ENCODE peak calls at places on chromosome 17, in five cellular contexts. W is GM10248; C is central memory CD4-positive, alpha-beta T cell; I is CD4-positive, CD25-positive, alpha-beta regulatory T cell; O is activated naive CD8-positive, alpha-beta T cell treated with anti-CD3 and anti-CD28 coated beads, Interleukin-2, amount 50 U/mL, for 16 hours. Z is an unnamed sample.

GRCh38 chr17:37651846-37652245 is 8.6 kb upstream of the DDX52 start:
- DNase-seq in W (no peak), C (no peak), I (no peak), O (no peak), Z (no peak)

GRCh38 chr17:57672205-57672632 is 72.9 kb downstream of the CCDC182 start:
- DNase-seq in W (no peak), C (peak), I (no peak), O (no peak), Z (peak)

GRCh38 chr17:77881545-77881944 is 77.0 kb upstream of the TNRC6C start:
- DNase-seq in W (peak), C (peak), I (peak), O (no peak), Z (peak)

GRCh38 chr17:31390426-31390747 is 1.1 kb upstream of the RAB11FIP4 start:
- DNase-seq in W (no peak), C (no peak), I (no peak), O (no peak), Z (no peak)

GRCh38 chr17:31275126-31275525 is 21.9 kb downstream of the OMG start:
- DNase-seq in W (no peak), C (no peak), I (no peak), O (no peak), Z (no peak)

GRCh38 chr17:55693244-55694216 is 29.1 kb downstream of the TMEM100 start:
- DNase-seq in W (no peak), C (no peak), I (no peak), O (no peak), Z (no peak)

GRCh38 chr17:64036198-64036922 is 15.9 kb upstream of the ICAM2 start:
- DNase-seq in W (no peak), C (no peak), I (no peak), O (no peak), Z (no peak)

GRCh38 chr17:45282683-45283644 is 21.1 kb upstream of the SPATA32 start:
- DNase-seq in W (no peak), C (no peak), I (no peak), O (no peak), Z (no peak)

GRCh38 chr17:43578699-43579569 is 32.8 kb upstream of the ETV4 start:
- DNase-seq in W (peak), C (no peak), I (no peak), O (no peak), Z (peak)

GRCh38 chr17:77778636-77779524 is 179.6 kb upstream of the TNRC6C start:
- DNase-seq in W (no peak), C (no peak), I (no peak), O (no peak), Z (no peak)

GRCh38 chr17:49997256-49997735 is 2.3 kb upstream of the DLX3 start:
- DNase-seq in W (no peak), C (no peak), I (no peak), O (no peak), Z (no peak)

GRCh38 chr17:16974569-16975265 is 2.8 kb upstream of the TNFRSF13B start:
- DNase-seq in W (no peak), C (no peak), I (no peak), O (no peak), Z (no peak)

GRCh38 chr17:6365187-6365943 is 69.6 kb downstream of the AIPL1 start:
- DNase-seq in W (no peak), C (no peak), I (no peak), O (no peak), Z (no peak)

GRCh38 chr17:15351487-15351840 is 10.1 kb upstream of the TEKT3 start:
- DNase-seq in W (no peak), C (no peak), I (no peak), O (no peak), Z (no peak)

GRCh38 chr17:75774988-75775668 is 9.5 kb upstream of the UNK start:
- DNase-seq in W (no peak), C (no peak), I (no peak), O (no peak), Z (peak)

GRCh38 chr17:5753421-5753820 is 169.1 kb upstream of the NLRP1 start:
- DNase-seq in W (no peak), C (no peak), I (no peak), O (no peak), Z (no peak)

GRCh38 chr17:63647065-63647725 is 25.0 kb downstream of the MAP3K3 start:
- DNase-seq in W (no peak), C (no peak), I (no peak), O (no peak), Z (no peak)

GRCh38 chr17:17812211-17813054 is 24.4 kb downstream of the SREBF1 start:
- DNase-seq in W (peak), C (peak), I (peak), O (peak), Z (peak)

GRCh38 chr17:20218231-20218630 is 209.1 kb downstream of the SPECC1 start:
- DNase-seq in W (no peak), C (no peak), I (no peak), O (no peak), Z (no peak)

GRCh38 chr17:8964801-8965393 is 610 bp downstream of the PIK3R5 start:
- DNase-seq in W (no peak), C (peak), I (no peak), O (no peak), Z (peak)

GRCh38 chr17:38750312-38751121 is 2.0 kb upstream of the PSMB3 start:
- DNase-seq in W (no peak), C (no peak), I (no peak), O (no peak), Z (peak)

GRCh38 chr17:5694507-5694906 is 110.2 kb upstream of the NLRP1 start:
- DNase-seq in W (no peak), C (no peak), I (no peak), O (no peak), Z (no peak)

GRCh38 chr17:15913826-15914225 is 31.1 kb upstream of the ADORA2B start:
- DNase-seq in W (no peak), C (no peak), I (no peak), O (no peak), Z (no peak)

GRCh38 chr17:74429604-74430384 is 2.1 kb upstream of the GPRC5C start:
- DNase-seq in W (no peak), C (no peak), I (no peak), O (no peak), Z (no peak)

GRCh38 chr17:40224707-40225092 is 5.6 kb downstream of the WIPF2 start:
- DNase-seq in W (no peak), C (no peak), I (no peak), O (no peak), Z (no peak)

GRCh38 chr17:77147357-77147801 is 6.6 kb downstream of the SEC14L1 start:
- DNase-seq in W (peak), C (no peak), I (no peak), O (no peak), Z (no peak)

GRCh38 chr17:15038656-15039055 is 226.5 kb downstream of the PMP22 start:
- DNase-seq in W (no peak), C (no peak), I (no peak), O (no peak), Z (no peak)

GRCh38 chr17:56886288-56886721 is 27.5 kb downstream of the TRIM25 start:
- DNase-seq in W (no peak), C (no peak), I (no peak), O (no peak), Z (no peak)

GRCh38 chr17:50201226-50201854 is at the start of gene COL1A1:
- DNase-seq in W (no peak), C (no peak), I (no peak), O (no peak), Z (peak)

Z was measured in spleen.